ENCODE peak calls at places on chromosomes 2 and 18, in seven cellular contexts. Z is sigmoid colon; A is Peyer's patch; P is keratinocyte; D is caudate nucleus; F is CD8-positive, alpha-beta T cell; Y is A549. I is an unnamed sample.

GRCh38 chr2:154591294-154591693 is 107.2 kb upstream of the KCNJ3 start:
- DNase-seq in Z (no peak), A (no peak), P (no peak), D (no peak), F (no peak), Y (no peak), I (no peak)

GRCh38 chr18:11498821-11499220 is 110.6 kb upstream of the SLC35G4 start:
- DNase-seq in Z (no peak), A (no peak), P (no peak), D (no peak), F (no peak), Y (no peak), I (no peak)

GRCh38 chr2:69177785-69178636 is 165.0 kb downstream of the ANTXR1 start:
- DNase-seq in Z (peak), A (peak), P (peak), D (peak), F (no peak), Y (peak), I (peak)

GRCh38 chr2:31429040-31429439 is 14.5 kb upstream of the XDH start:
- DNase-seq in Z (no peak), A (no peak), P (no peak), D (no peak), F (no peak), Y (no peak), I (no peak)

GRCh38 chr2:212777020-212777491 is 238.5 kb upstream of the ERBB4 start:
- DNase-seq in Z (no peak), A (no peak), P (peak), D (no peak), F (no peak), Y (peak), I (no peak)

GRCh38 chr2:10688921-10689807 is 611 bp downstream of the NOL10 start:
- DNase-seq in Z (peak), A (no peak), P (no peak), D (no peak), F (peak), Y (peak), I (no peak)

GRCh38 chr2:7037340-7038333 is 120.4 kb downstream of the RNF144A start:
- DNase-seq in Z (peak), A (peak), P (no peak), D (no peak), F (peak), Y (peak), I (no peak)

GRCh38 chr2:134201559-134201958 is 52.3 kb upstream of the MGAT5 start:
- DNase-seq in Z (no peak), A (no peak), P (no peak), D (no peak), F (no peak), Y (no peak), I (no peak)

GRCh38 chr2:195601361-195601760 is 55.7 kb upstream of the SLC39A10 start:
- DNase-seq in Z (no peak), A (no peak), P (no peak), D (no peak), F (no peak), Y (no peak), I (no peak)

GRCh38 chr2:235968616-235969324 is 199.4 kb downstream of the GBX2 start:
- DNase-seq in Z (peak), A (no peak), P (no peak), D (no peak), F (no peak), Y (no peak), I (no peak)

GRCh38 chr2:187526776-187527175 is 27.5 kb downstream of the TFPI start:
- DNase-seq in Z (no peak), A (no peak), P (no peak), D (no peak), F (no peak), Y (no peak), I (no peak)
- H3K27ac ChIP-seq in Z (no peak), A (no peak), P (no peak), D (no peak), F (no peak), Y (peak), I (no peak)

GRCh38 chr18:79951545-79952456 is at the start of gene SLC66A2:
- DNase-seq in Z (peak), A (peak), P (no peak), D (peak), F (peak), Y (peak), I (peak)

GRCh38 chr18:79948719-79949411 is 2.6 kb downstream of the SLC66A2 start:
- DNase-seq in Z (peak), A (no peak), P (no peak), D (no peak), F (no peak), Y (no peak), I (peak)

GRCh38 chr18:79949571-79950439 is 1.6 kb downstream of the SLC66A2 start:
- DNase-seq in Z (peak), A (peak), P (no peak), D (no peak), F (no peak), Y (no peak), I (peak)

GRCh38 chr18:79952457-79952995 is 1.1 kb upstream of the SLC66A2 start:
- DNase-seq in Z (no peak), A (no peak), P (no peak), D (no peak), F (no peak), Y (no peak), I (peak)

DNA sequence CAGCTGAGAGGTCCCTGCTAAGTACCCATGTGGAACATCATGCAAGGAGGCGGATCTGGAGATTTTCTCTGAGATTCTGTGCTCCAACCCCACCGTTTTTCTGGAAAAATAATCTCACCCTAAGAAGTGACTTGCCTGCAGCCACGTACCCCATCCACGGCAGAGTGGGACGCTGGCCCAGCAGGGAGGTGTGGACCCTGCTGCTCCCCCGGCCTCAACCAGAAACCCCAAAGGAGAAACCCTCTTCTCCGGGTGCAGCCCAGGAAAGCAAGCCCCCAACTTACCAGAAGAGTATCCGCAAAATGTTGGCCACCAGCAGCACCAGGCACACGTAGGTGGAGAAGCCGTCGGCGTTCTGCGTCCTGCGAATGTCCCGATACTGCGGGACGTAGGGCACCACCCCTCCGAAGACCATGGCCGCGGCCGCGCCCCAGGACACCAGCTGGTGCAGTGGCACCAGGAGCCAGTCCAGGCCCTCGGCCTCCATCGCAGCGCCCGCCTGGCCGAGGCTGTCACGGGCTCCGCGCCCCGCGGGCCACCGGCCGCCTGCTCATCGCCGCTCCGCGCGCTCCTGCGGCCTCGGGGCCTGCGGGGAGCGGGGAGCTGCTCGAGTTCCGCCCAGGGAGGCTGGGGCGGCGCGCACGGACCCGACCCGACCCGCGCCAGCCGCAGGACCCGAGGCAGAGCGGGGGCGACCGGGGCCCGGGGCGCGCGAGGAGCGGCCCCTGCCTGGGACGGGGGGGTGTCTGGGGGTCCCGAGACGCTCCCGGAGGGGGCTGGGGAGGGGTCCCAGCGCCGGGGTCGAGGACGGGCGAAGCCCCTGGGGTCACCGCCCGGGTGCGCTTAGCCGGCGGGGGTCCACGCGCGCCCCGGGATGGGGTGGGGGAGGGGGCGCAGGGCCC is 762 bp downstream of the SLC66A2 start:
- DNase-seq in Z (peak), A (peak), P (no peak), D (no peak), F (no peak), Y (peak), I (peak)
- H3K27ac ChIP-seq in Z (peak), A (peak), P (peak), D (no peak), F (peak), Y (peak), I (peak)

DNA sequence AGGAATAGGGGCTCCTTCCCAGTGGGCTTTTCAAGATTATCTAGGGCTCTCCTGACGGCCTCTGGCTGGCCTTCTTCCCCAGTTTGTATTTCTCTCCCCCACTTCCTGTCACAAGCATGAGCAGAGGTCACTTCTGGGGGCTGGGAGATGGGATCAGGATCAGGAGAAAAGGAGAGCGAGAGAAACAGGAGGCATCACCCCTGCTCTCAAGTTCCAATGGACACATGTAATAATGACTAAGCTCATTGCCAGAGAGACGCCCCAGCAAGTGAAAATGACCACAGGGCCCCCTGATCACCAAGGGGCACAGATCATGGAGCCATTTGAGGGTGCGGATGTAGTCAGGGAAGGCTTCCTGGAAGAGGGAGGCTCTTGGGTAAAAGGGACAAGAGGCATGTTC is 92.1 kb downstream of the SMAD7 start:
- DNase-seq in Z (no peak), A (no peak), P (no peak), D (no peak), F (no peak), Y (no peak), I (no peak)
- H3K27ac ChIP-seq in Z (no peak), A (no peak), P (no peak), D (peak), F (no peak), Y (peak), I (peak)

GRCh38 chr2:160351978-160352377 is 141.6 kb downstream of the RBMS1 start:
- DNase-seq in Z (no peak), A (no peak), P (no peak), D (no peak), F (no peak), Y (peak), I (no peak)
- H3K27ac ChIP-seq in Z (peak), A (no peak), P (peak), D (no peak), F (no peak), Y (peak), I (peak)

GRCh38 chr2:162929571-162929970 is 91.0 kb upstream of the KCNH7 start:
- DNase-seq in Z (no peak), A (no peak), P (no peak), D (no peak), F (no peak), Y (peak), I (no peak)
- H3K27ac ChIP-seq in Z (no peak), A (no peak), P (no peak), D (no peak), F (no peak), Y (peak), I (no peak)

GRCh38 chr2:137255990-137256389 is 490.6 kb downstream of the THSD7B start:
- DNase-seq in Z (no peak), A (no peak), P (peak), D (no peak), F (no peak), Y (no peak), I (no peak)
- H3K27ac ChIP-seq in Z (no peak), A (no peak), P (peak), D (no peak), F (no peak), Y (no peak), I (no peak)

DNA sequence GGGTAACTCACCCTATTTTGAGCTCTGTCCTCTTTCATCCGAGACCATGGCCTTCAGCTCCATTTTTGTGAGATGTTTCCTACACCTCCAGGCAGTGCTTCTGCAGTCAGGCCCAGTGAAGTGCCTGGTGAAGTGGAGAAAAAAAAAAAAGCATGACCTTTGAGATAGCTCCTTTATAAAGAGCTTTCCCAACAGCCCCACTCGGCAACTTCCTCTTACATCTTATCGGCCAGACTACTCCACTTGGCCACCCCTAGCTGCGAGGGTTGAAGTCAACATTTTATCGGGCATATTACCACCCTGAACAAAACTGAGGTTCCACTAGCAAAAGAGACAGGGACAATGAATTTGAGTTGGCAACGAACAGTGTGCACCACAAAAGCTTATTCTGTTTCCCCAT is 124.8 kb upstream of the RNF152 start:
- DNase-seq in Z (no peak), A (no peak), P (no peak), D (no peak), F (no peak), Y (no peak), I (no peak)
- H3K27ac ChIP-seq in Z (peak), A (no peak), P (no peak), D (no peak), F (no peak), Y (no peak), I (peak)

GRCh38 chr2:42060718-42061619 is 13.1 kb downstream of the PKDCC start:
- DNase-seq in Z (peak), A (peak), P (no peak), D (no peak), F (no peak), Y (no peak), I (no peak)

GRCh38 chr2:42057902-42058450 is 10.2 kb downstream of the PKDCC start:
- DNase-seq in Z (no peak), A (no peak), P (no peak), D (no peak), F (no peak), Y (no peak), I (no peak)

GRCh38 chr2:42061839-42062238 is 14.0 kb downstream of the PKDCC start:
- DNase-seq in Z (no peak), A (no peak), P (no peak), D (no peak), F (no peak), Y (no peak), I (no peak)

GRCh38 chr2:42059261-42059898 is 11.6 kb downstream of the PKDCC start:
- DNase-seq in Z (no peak), A (no peak), P (no peak), D (no peak), F (no peak), Y (no peak), I (no peak)

DNA sequence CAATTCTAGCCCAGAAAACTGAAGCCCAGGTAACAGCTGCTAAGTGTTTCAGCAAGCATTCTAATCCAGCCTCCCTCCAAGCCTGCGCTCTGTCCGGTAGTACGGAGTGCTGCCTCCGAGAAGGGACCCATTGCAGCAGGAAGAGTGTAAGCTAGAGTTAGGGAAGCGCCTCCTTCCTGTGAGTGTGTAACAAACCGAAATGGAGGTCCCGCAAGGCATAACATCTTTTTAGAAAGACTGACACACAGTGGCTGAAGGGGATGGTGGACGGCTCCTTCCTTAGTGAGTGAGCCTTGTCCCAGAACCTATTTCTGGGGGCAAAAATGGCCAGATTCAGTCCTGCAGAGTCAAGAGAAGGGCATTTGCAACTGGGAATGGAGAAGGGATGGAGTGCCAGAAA is 12.2 kb downstream of the PKDCC start:
- DNase-seq in Z (no peak), A (no peak), P (no peak), D (no peak), F (no peak), Y (no peak), I (no peak)
- H3K27ac ChIP-seq in Z (peak), A (peak), P (no peak), D (no peak), F (no peak), Y (peak), I (peak)

GRCh38 chr2:3148716-3149115 is 228.9 kb downstream of the EIPR1 start:
- DNase-seq in Z (no peak), A (no peak), P (no peak), D (no peak), F (no peak), Y (no peak), I (no peak)

GRCh38 chr2:3146175-3146574 is 231.4 kb downstream of the EIPR1 start:
- DNase-seq in Z (no peak), A (no peak), P (no peak), D (no peak), F (no peak), Y (no peak), I (no peak)

GRCh38 chr2:3146772-3147640 is 230.6 kb downstream of the EIPR1 start:
- DNase-seq in Z (no peak), A (no peak), P (no peak), D (no peak), F (no peak), Y (no peak), I (peak)

GRCh38 chr2:3149441-3150217 is 228.0 kb downstream of the EIPR1 start:
- DNase-seq in Z (no peak), A (no peak), P (no peak), D (no peak), F (no peak), Y (no peak), I (no peak)

GRCh38 chr2:3147641-3148530 is 229.7 kb downstream of the EIPR1 start:
- DNase-seq in Z (no peak), A (no peak), P (no peak), D (no peak), F (no peak), Y (no peak), I (no peak)
- H3K27ac ChIP-seq in Z (no peak), A (no peak), P (no peak), D (no peak), F (no peak), Y (no peak), I (no peak)

I was measured in coronary artery.